ENCODE peak calls at places on chromosomes 3 and 15, in six cellular contexts. G, L, H, P, D and B are unnamed samples. For H3K9me3 and H3K27me3, the result is how much of the 10 kb centered on the place peaks cover.

GRCh38 chr3:26106119-26106690 is 316.3 kb downstream of the OXSM start:
- DNase-seq in D (no peak), G (no peak), P (no peak), L (no peak), H (no peak), B (no peak)

GRCh38 chr15:45456212-45457106 is 66.1 kb downstream of the SLC30A4 start:
- DNase-seq in G (peak), L (peak), P (peak), D (no peak), H (no peak), B (peak)

GRCh38 chr3:194100856-194101390 is 35.0 kb upstream of the HES1 start:
- DNase-seq in P (no peak), D (no peak), H (no peak), G (no peak), L (no peak), B (no peak)

GRCh38 chr3:113231827-113232253 is 20.5 kb downstream of the BOC start:
- DNase-seq in L (no peak), D (no peak), G (peak), P (no peak), H (no peak), B (no peak)

GRCh38 chr3:61605589-61606175 is 44.3 kb downstream of the PTPRG start:
- DNase-seq in H (no peak), G (no peak), L (no peak), D (no peak), P (no peak), B (no peak)

GRCh38 chr3:99394831-99395733 is 243.3 kb upstream of the COL8A1 start:
- DNase-seq in G (no peak), D (no peak), P (no peak), H (no peak), L (no peak), B (no peak)

GRCh38 chr15:97995192-97995591 is 34.7 kb downstream of the ARRDC4 start:
- DNase-seq in H (no peak), G (no peak), P (no peak), L (no peak), D (no peak), B (no peak)

GRCh38 chr15:79172032-79172481 is 81.5 kb upstream of the RASGRF1 start:
- DNase-seq in G (no peak), P (peak), H (no peak), L (peak), D (peak), B (no peak)

GRCh38 chr3:46642971-46643370 is 30.6 kb downstream of the FAM240A start:
- DNase-seq in P (no peak), D (no peak), G (no peak), H (no peak), L (no peak), B (no peak)

GRCh38 chr3:38327335-38328009 is 19.1 kb upstream of the XYLB start:
- DNase-seq in L (no peak), D (no peak), G (peak), P (no peak), H (no peak), B (no peak)

GRCh38 chr15:70347766-70348558 is 250.2 kb upstream of the TLE3 start:
- DNase-seq in L (no peak), H (no peak), P (no peak), D (no peak), G (no peak), B (no peak)

GRCh38 chr15:61556037-61556648 is 327.0 kb upstream of the RORA start:
- DNase-seq in G (no peak), D (no peak), P (no peak), L (no peak), H (no peak), B (no peak)

GRCh38 chr15:47566610-47567009 is 150.7 kb upstream of the SEMA6D start:
- DNase-seq in H (no peak), P (no peak), G (no peak), L (no peak), D (no peak), B (no peak)
- H3K9me3 ChIP-seq in H (under half), P (under half), G (under half), L (under half), D (under half), B (under half)

GRCh38 chr15:66703540-66703941 is 1.5 kb downstream of the SMAD6 start:
- DNase-seq in L (peak), D (no peak), G (no peak), P (peak), H (peak), B (no peak)
- H3K27me3 ChIP-seq in L (under half), D (under half), G (under half), P (under half), H (under half), B (under half)

GRCh38 chr15:75597667-75598341 is 18.7 kb upstream of the PTPN9 start:
- DNase-seq in L (no peak), G (peak), D (no peak), H (no peak), P (no peak), B (no peak)
- TF ChIP-seq CTCF in L (no peak), G (peak), D (peak), H (peak), P (peak), B (peak)

GRCh38 chr15:89523101-89523500 is 26.7 kb upstream of the RHCG start:
- DNase-seq in P (no peak), H (no peak), L (no peak), D (no peak), G (no peak), B (no peak)

GRCh38 chr15:89526601-89527441 is 30.4 kb upstream of the RHCG start:
- DNase-seq in D (no peak), H (no peak), P (no peak), G (no peak), L (peak), B (no peak)

GRCh38 chr15:89524184-89524583 is 27.8 kb upstream of the RHCG start:
- DNase-seq in L (no peak), P (no peak), H (no peak), G (no peak), D (no peak), B (no peak)

GRCh38 chr15:89526181-89526580 is 29.8 kb upstream of the RHCG start:
- DNase-seq in H (no peak), G (no peak), D (no peak), L (no peak), P (no peak), B (no peak)

GRCh38 chr15:89521605-89522004 is 25.2 kb upstream of the RHCG start:
- DNase-seq in P (no peak), G (no peak), D (no peak), L (no peak), H (no peak), B (no peak)
- H3K9me3 ChIP-seq in P (under half), G (under half), D (under half), L (under half), H (under half), B (under half)